ENCODE peak calls at places on chromosomes 1 and 21, in four cellular contexts. One of them, this sample, is unnamed.

GRCh38 chr1:40861227-40862003 is 748 bp downstream of the CITED4 start:
- DNase-seq in PC-9: no peak
- DNase-seq in astrocyte of the spinal cord: peak
- DNase-seq in BJ: no peak
- DNase-seq in this sample: no peak

GRCh38 chr1:6074192-6074901 is 28.7 kb downstream of the KCNAB2 start:
- DNase-seq in PC-9: no peak
- DNase-seq in astrocyte of the spinal cord: no peak
- DNase-seq in BJ: no peak
- DNase-seq in this sample: no peak

GRCh38 chr1:172790245-172790644 is 131.3 kb downstream of the FASLG start:
- DNase-seq in PC-9: no peak
- DNase-seq in astrocyte of the spinal cord: no peak
- DNase-seq in BJ: no peak
- DNase-seq in this sample: no peak

GRCh38 chr1:55589656-55590297 is 374.6 kb upstream of the USP24 start:
- DNase-seq in PC-9: no peak
- DNase-seq in astrocyte of the spinal cord: peak
- DNase-seq in BJ: no peak
- DNase-seq in this sample: no peak

GRCh38 chr21:35113064-35113463 is 64.0 kb upstream of the RUNX1 start:
- DNase-seq in PC-9: no peak
- DNase-seq in astrocyte of the spinal cord: no peak
- DNase-seq in BJ: no peak
- DNase-seq in this sample: no peak

GRCh38 chr1:150021191-150021688 is 10.7 kb upstream of the OTUD7B start:
- DNase-seq in PC-9: peak
- DNase-seq in astrocyte of the spinal cord: no peak
- DNase-seq in BJ: no peak
- DNase-seq in this sample: no peak

GRCh38 chr1:32779242-32779641 is 37.9 kb downstream of the YARS1 start:
- DNase-seq in PC-9: no peak
- DNase-seq in astrocyte of the spinal cord: no peak
- DNase-seq in BJ: no peak
- DNase-seq in this sample: no peak

GRCh38 chr1:90208949-90209348 is 214.0 kb downstream of the ZNF326 start:
- DNase-seq in PC-9: no peak
- DNase-seq in astrocyte of the spinal cord: no peak
- DNase-seq in BJ: no peak
- DNase-seq in this sample: no peak

GRCh38 chr1:2575801-2576663 is 10.5 kb upstream of the PRXL2B start:
- DNase-seq in PC-9: no peak
- DNase-seq in astrocyte of the spinal cord: no peak
- DNase-seq in BJ: no peak
- DNase-seq in this sample: no peak

GRCh38 chr1:162319510-162320160 is 57.0 kb downstream of the SPATA46 start:
- DNase-seq in PC-9: no peak
- DNase-seq in astrocyte of the spinal cord: peak
- DNase-seq in BJ: peak
- DNase-seq in this sample: no peak

GRCh38 chr1:23389846-23390321 is 20.2 kb upstream of the ZNF436 start:
- DNase-seq in PC-9: no peak
- DNase-seq in astrocyte of the spinal cord: no peak
- DNase-seq in BJ: no peak
- DNase-seq in this sample: no peak

GRCh38 chr1:16440150-16440479 is 409 bp upstream of the NECAP2 start:
- DNase-seq in PC-9: no peak
- DNase-seq in astrocyte of the spinal cord: no peak
- DNase-seq in BJ: no peak
- DNase-seq in this sample: no peak

GRCh38 chr1:2204384-2205190 is 10.0 kb upstream of the FAAP20 start:
- DNase-seq in PC-9: no peak
- DNase-seq in astrocyte of the spinal cord: peak
- DNase-seq in BJ: no peak
- DNase-seq in this sample: peak

GRCh38 chr21:42148097-42148496 is 70.8 kb upstream of the ABCG1 start:
- DNase-seq in PC-9: no peak
- DNase-seq in astrocyte of the spinal cord: no peak
- DNase-seq in BJ: no peak
- DNase-seq in this sample: no peak

GRCh38 chr1:172745014-172745413 is 86.1 kb downstream of the FASLG start:
- DNase-seq in PC-9: peak
- DNase-seq in astrocyte of the spinal cord: peak
- DNase-seq in BJ: peak
- DNase-seq in this sample: no peak

GRCh38 chr1:2555634-2556276 is 416 bp upstream of the TNFRSF14 start:
- DNase-seq in PC-9: no peak
- DNase-seq in astrocyte of the spinal cord: no peak
- DNase-seq in BJ: no peak
- DNase-seq in this sample: no peak

GRCh38 chr1:31214316-31215082 is 25.2 kb downstream of the NKAIN1 start:
- DNase-seq in PC-9: no peak
- DNase-seq in astrocyte of the spinal cord: no peak
- DNase-seq in BJ: no peak
- DNase-seq in this sample: no peak
- TF ChIP-seq CTCF in PC-9: no peak
- TF ChIP-seq CTCF in astrocyte of the spinal cord: peak
- TF ChIP-seq CTCF in BJ: peak
- TF ChIP-seq CTCF in this sample: no peak

GRCh38 chr1:229372251-229372650 is 29.4 kb upstream of the CCSAP start:
- DNase-seq in PC-9: no peak
- DNase-seq in astrocyte of the spinal cord: no peak
- DNase-seq in BJ: no peak
- DNase-seq in this sample: no peak

GRCh38 chr1:229371624-229372023 is 28.8 kb upstream of the CCSAP start:
- DNase-seq in PC-9: no peak
- DNase-seq in astrocyte of the spinal cord: no peak
- DNase-seq in BJ: no peak
- DNase-seq in this sample: no peak

GRCh38 chr1:229373395-229373794 is 30.5 kb upstream of the CCSAP start:
- DNase-seq in PC-9: no peak
- DNase-seq in astrocyte of the spinal cord: no peak
- DNase-seq in BJ: no peak
- DNase-seq in this sample: no peak

GRCh38 chr1:229368347-229368746 is 25.5 kb upstream of the CCSAP start:
- DNase-seq in PC-9: no peak
- DNase-seq in astrocyte of the spinal cord: no peak
- DNase-seq in BJ: no peak
- DNase-seq in this sample: no peak

DNA sequence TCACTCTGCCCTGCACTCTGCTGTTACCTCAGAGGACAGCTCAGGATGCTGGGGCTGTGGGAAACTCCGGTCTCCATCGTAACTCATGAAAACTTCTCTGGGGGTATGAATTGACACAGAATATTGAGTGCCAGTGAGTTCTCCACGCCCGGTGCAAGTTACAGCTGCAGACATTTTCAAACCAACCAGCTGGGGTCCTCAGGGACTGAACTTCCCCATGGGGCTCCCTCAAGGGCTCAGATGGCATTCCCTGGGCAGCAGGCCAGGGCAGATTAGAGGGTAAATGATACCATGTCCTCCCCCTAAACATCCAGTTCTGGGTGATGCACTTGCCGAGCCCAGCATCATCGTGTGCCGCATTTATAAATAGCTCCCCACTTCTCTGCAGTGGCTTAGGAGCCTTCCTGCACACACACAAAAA is 27.8 kb upstream of the CCSAP start:
- DNase-seq in PC-9: no peak
- DNase-seq in astrocyte of the spinal cord: no peak
- DNase-seq in BJ: no peak
- DNase-seq in this sample: no peak
- TF ChIP-seq CTCF in PC-9: no peak
- TF ChIP-seq CTCF in astrocyte of the spinal cord: no peak
- TF ChIP-seq CTCF in BJ: no peak
- TF ChIP-seq CTCF in this sample: peak

GRCh38 chr1:183484254-183484653 is 12.0 kb downstream of the SMG7 start:
- DNase-seq in PC-9: no peak
- DNase-seq in astrocyte of the spinal cord: no peak
- DNase-seq in BJ: no peak
- DNase-seq in this sample: no peak
- TF ChIP-seq CTCF in PC-9: no peak
- TF ChIP-seq CTCF in astrocyte of the spinal cord: peak
- TF ChIP-seq CTCF in BJ: no peak
- TF ChIP-seq CTCF in this sample: no peak

GRCh38 chr1:207673399-207673798 is 28.5 kb downstream of the CR1L start:
- DNase-seq in PC-9: no peak
- DNase-seq in astrocyte of the spinal cord: no peak
- DNase-seq in BJ: no peak
- DNase-seq in this sample: no peak

GRCh38 chr1:207672525-207673130 is 27.7 kb downstream of the CR1L start:
- DNase-seq in PC-9: no peak
- DNase-seq in astrocyte of the spinal cord: peak
- DNase-seq in BJ: no peak
- DNase-seq in this sample: no peak

GRCh38 chr1:207670192-207670591 is 25.3 kb downstream of the CR1L start:
- DNase-seq in PC-9: no peak
- DNase-seq in astrocyte of the spinal cord: no peak
- DNase-seq in BJ: no peak
- DNase-seq in this sample: no peak

GRCh38 chr1:207670997-207671396 is 26.1 kb downstream of the CR1L start:
- DNase-seq in PC-9: no peak
- DNase-seq in astrocyte of the spinal cord: no peak
- DNase-seq in BJ: no peak
- DNase-seq in this sample: no peak

DNA sequence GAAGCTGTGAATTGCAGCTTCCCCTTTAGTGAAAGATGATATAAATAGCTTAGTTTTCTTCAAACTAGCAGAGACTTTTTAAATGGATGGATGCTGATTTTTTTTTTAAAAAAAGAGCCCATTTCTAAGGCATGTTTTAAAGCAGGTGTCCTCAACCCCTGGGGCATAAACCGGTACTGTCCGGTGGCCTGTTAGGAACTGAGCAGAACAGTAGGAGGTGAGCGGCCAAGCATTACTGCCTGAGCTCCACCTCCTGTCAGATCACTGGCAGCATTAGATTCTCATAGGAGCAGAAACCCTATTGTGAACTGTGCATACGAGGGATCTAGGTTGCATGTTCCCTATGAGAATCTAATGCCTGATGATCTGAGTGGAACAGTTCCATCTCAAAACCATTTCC is 31.2 kb downstream of the CR1L start:
- DNase-seq in PC-9: no peak
- DNase-seq in astrocyte of the spinal cord: no peak
- DNase-seq in BJ: no peak
- DNase-seq in this sample: no peak
- TF ChIP-seq CTCF in PC-9: no peak
- TF ChIP-seq CTCF in astrocyte of the spinal cord: no peak
- TF ChIP-seq CTCF in BJ: no peak
- TF ChIP-seq CTCF in this sample: no peak

GRCh38 chr1:216785760-216786159 is 62.5 kb upstream of the ESRRG start:
- DNase-seq in PC-9: no peak
- DNase-seq in astrocyte of the spinal cord: no peak
- DNase-seq in BJ: no peak
- DNase-seq in this sample: no peak

GRCh38 chr1:216788671-216789070 is 65.4 kb upstream of the ESRRG start:
- DNase-seq in PC-9: no peak
- DNase-seq in astrocyte of the spinal cord: no peak
- DNase-seq in BJ: no peak
- DNase-seq in this sample: no peak

DNA sequence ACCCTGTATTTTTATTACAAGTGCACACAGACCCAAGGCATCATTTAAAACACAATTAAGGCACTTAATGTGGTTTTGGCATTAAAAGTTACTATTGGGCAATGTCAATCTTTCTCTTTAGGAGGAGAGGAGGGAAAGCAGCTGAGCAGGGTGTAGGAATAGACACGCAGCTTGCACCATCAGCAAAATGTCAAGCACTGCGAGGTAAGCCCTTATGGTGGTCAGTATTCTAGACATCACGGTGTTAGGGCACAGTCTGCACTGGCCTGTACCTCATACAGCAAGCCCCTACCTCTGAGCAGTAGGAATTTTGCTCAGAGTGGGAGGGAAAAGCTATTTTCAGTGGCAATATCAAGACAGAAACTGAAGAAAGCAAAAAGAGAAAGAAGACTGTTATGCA is 62.0 kb upstream of the ESRRG start:
- DNase-seq in PC-9: no peak
- DNase-seq in astrocyte of the spinal cord: no peak
- DNase-seq in BJ: no peak
- DNase-seq in this sample: no peak
- TF ChIP-seq CTCF in PC-9: no peak
- TF ChIP-seq CTCF in astrocyte of the spinal cord: no peak
- TF ChIP-seq CTCF in BJ: no peak
- TF ChIP-seq CTCF in this sample: no peak

GRCh38 chr1:232372431-232373225 is 257.3 kb downstream of the SIPA1L2 start:
- DNase-seq in PC-9: no peak
- DNase-seq in astrocyte of the spinal cord: peak
- DNase-seq in BJ: no peak
- DNase-seq in this sample: no peak
- TF ChIP-seq CTCF in PC-9: no peak
- TF ChIP-seq CTCF in astrocyte of the spinal cord: no peak
- TF ChIP-seq CTCF in BJ: no peak
- TF ChIP-seq CTCF in this sample: no peak

GRCh38 chr1:9807541-9807940 is 16.2 kb downstream of the CLSTN1 start:
- DNase-seq in PC-9: no peak
- DNase-seq in astrocyte of the spinal cord: no peak
- DNase-seq in BJ: no peak
- DNase-seq in this sample: no peak
- TF ChIP-seq CTCF in PC-9: no peak
- TF ChIP-seq CTCF in astrocyte of the spinal cord: no peak
- TF ChIP-seq CTCF in BJ: no peak
- TF ChIP-seq CTCF in this sample: no peak

DNA sequence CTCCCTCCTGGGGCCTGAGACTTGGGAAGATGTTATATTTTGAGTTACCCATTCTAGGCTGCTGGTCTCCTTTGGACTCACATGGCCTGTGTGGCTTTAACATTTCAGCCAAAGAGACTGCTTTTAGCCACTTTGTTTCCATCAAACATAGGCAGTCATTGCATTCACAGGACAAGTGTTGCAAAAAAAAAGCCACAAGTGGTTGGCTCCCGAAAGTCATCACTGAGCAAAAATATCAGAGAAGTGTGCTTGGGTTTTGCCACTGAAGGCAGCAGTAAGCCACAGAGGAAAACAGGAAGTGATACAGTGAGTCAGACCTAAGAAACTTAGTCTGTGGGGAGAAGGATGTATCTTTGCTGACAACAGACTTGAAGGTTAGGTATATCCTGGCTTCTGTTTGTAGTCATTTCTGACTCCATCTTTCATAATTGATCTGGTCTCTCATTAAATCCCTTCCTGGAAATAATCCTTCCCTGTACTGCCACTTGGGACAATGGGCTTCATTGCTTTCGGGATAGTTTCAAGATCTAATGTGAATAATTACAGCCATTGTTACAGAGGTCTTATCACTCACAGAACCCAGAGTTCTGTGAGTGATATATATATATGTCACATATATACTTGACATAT is 80.9 kb downstream of the COLGALT2 start:
- DNase-seq in PC-9: peak
- DNase-seq in astrocyte of the spinal cord: peak
- DNase-seq in BJ: peak
- DNase-seq in this sample: no peak
- TF ChIP-seq CTCF in PC-9: no peak
- TF ChIP-seq CTCF in astrocyte of the spinal cord: peak
- TF ChIP-seq CTCF in BJ: peak
- TF ChIP-seq CTCF in this sample: no peak

GRCh38 chr1:207840380-207840779 is 70.5 kb downstream of the CD34 start:
- DNase-seq in PC-9: no peak
- DNase-seq in astrocyte of the spinal cord: no peak
- DNase-seq in BJ: no peak
- DNase-seq in this sample: no peak
- TF ChIP-seq CTCF in PC-9: no peak
- TF ChIP-seq CTCF in astrocyte of the spinal cord: no peak
- TF ChIP-seq CTCF in BJ: peak
- TF ChIP-seq CTCF in this sample: no peak

GRCh38 chr1:100309863-100310262 is 42.4 kb upstream of the CDC14A start:
- DNase-seq in PC-9: no peak
- DNase-seq in astrocyte of the spinal cord: no peak
- DNase-seq in BJ: no peak
- DNase-seq in this sample: no peak
- TF ChIP-seq CTCF in PC-9: no peak
- TF ChIP-seq CTCF in astrocyte of the spinal cord: no peak
- TF ChIP-seq CTCF in BJ: no peak
- TF ChIP-seq CTCF in this sample: no peak